ENCODE peak calls at places on chromosomes 6 and 20, in six cellular contexts. One of them, this sample, is unnamed.

GRCh38 chr20:33262658-33263065 is 20.4 kb upstream of the BPIFB1 start:
- DNase-seq in Panc1: peak
- DNase-seq in hepatocyte: peak
- DNase-seq in HEK293T: peak
- DNase-seq in iPS-NIHi11: peak
- DNase-seq in left lobe of liver: no peak
- DNase-seq in this sample: no peak

GRCh38 chr6:93567164-93567563 is 147.8 kb upstream of the EPHA7 start:
- DNase-seq in Panc1: no peak
- DNase-seq in hepatocyte: no peak
- DNase-seq in HEK293T: no peak
- DNase-seq in iPS-NIHi11: no peak
- DNase-seq in left lobe of liver: no peak
- DNase-seq in this sample: no peak

GRCh38 chr20:44548171-44548678 is 26.4 kb upstream of the SERINC3 start:
- DNase-seq in Panc1: no peak
- DNase-seq in hepatocyte: no peak
- DNase-seq in HEK293T: no peak
- DNase-seq in iPS-NIHi11: no peak
- DNase-seq in left lobe of liver: no peak
- DNase-seq in this sample: no peak

GRCh38 chr6:24909281-24910216 is 26.2 kb downstream of the RIPOR2 start:
- DNase-seq in Panc1: no peak
- DNase-seq in hepatocyte: no peak
- DNase-seq in HEK293T: no peak
- DNase-seq in iPS-NIHi11: no peak
- DNase-seq in left lobe of liver: no peak
- DNase-seq in this sample: no peak

GRCh38 chr20:20089018-20089417 is 36.7 kb downstream of the CFAP61 start:
- DNase-seq in Panc1: no peak
- DNase-seq in hepatocyte: no peak
- DNase-seq in HEK293T: no peak
- DNase-seq in iPS-NIHi11: no peak
- DNase-seq in left lobe of liver: no peak
- DNase-seq in this sample: no peak

GRCh38 chr20:23086056-23086551 is at the start of gene CD93:
- DNase-seq in Panc1: no peak
- DNase-seq in hepatocyte: no peak
- DNase-seq in HEK293T: no peak
- DNase-seq in iPS-NIHi11: no peak
- DNase-seq in left lobe of liver: no peak
- DNase-seq in this sample: peak

GRCh38 chr20:1331101-1331500 is 2.2 kb upstream of the SDCBP2 start:
- DNase-seq in Panc1: no peak
- DNase-seq in hepatocyte: peak
- DNase-seq in HEK293T: no peak
- DNase-seq in iPS-NIHi11: no peak
- DNase-seq in left lobe of liver: no peak
- DNase-seq in this sample: no peak

GRCh38 chr6:36848658-36849441 is 9.6 kb upstream of the CPNE5 start:
- DNase-seq in Panc1: no peak
- DNase-seq in hepatocyte: peak
- DNase-seq in HEK293T: no peak
- DNase-seq in iPS-NIHi11: peak
- DNase-seq in left lobe of liver: no peak
- DNase-seq in this sample: no peak

GRCh38 chr6:116536216-116536621 is 9.3 kb downstream of the TRAPPC3L start:
- DNase-seq in Panc1: peak
- DNase-seq in hepatocyte: peak
- DNase-seq in HEK293T: peak
- DNase-seq in iPS-NIHi11: peak
- DNase-seq in left lobe of liver: no peak
- DNase-seq in this sample: no peak

GRCh38 chr6:16803294-16804006 is 42.2 kb upstream of the ATXN1 start:
- DNase-seq in Panc1: no peak
- DNase-seq in hepatocyte: peak
- DNase-seq in HEK293T: peak
- DNase-seq in iPS-NIHi11: peak
- DNase-seq in left lobe of liver: no peak
- DNase-seq in this sample: no peak

GRCh38 chr6:21199246-21199645 is 394.3 kb upstream of the SOX4 start:
- DNase-seq in Panc1: no peak
- DNase-seq in hepatocyte: no peak
- DNase-seq in HEK293T: no peak
- DNase-seq in iPS-NIHi11: no peak
- DNase-seq in left lobe of liver: no peak
- DNase-seq in this sample: no peak

GRCh38 chr6:71383891-71384489 is 95.4 kb downstream of the OGFRL1 start:
- DNase-seq in Panc1: no peak
- DNase-seq in hepatocyte: peak
- DNase-seq in HEK293T: peak
- DNase-seq in iPS-NIHi11: no peak
- DNase-seq in left lobe of liver: no peak
- DNase-seq in this sample: no peak

GRCh38 chr20:24917797-24918578 is 31.1 kb upstream of the CST7 start:
- DNase-seq in Panc1: peak
- DNase-seq in hepatocyte: peak
- DNase-seq in HEK293T: peak
- DNase-seq in iPS-NIHi11: peak
- DNase-seq in left lobe of liver: no peak
- DNase-seq in this sample: no peak

GRCh38 chr6:28489366-28490190 is 26.0 kb downstream of the GPX6 start:
- DNase-seq in Panc1: peak
- DNase-seq in hepatocyte: peak
- DNase-seq in HEK293T: peak
- DNase-seq in iPS-NIHi11: peak
- DNase-seq in left lobe of liver: no peak
- DNase-seq in this sample: no peak

This sample was measured in right lobe of liver.